ENCODE peak calls at places on chromosomes 2 and 18, in seven cellular contexts. One of them, this sample, is unnamed.

GRCh38 chr2:100407108-100407507 is 10.4 kb downstream of the CHST10 start:
- DNase-seq in Calu3: no peak
- DNase-seq in kidney epithelial cell: no peak
- DNase-seq in cardiac muscle cell: no peak
- DNase-seq in CD4-positive, alpha-beta T cell: no peak
- DNase-seq in astrocyte: no peak
- DNase-seq in BJ: no peak
- DNase-seq in this sample: no peak

GRCh38 chr2:149422337-149422990 is 92.1 kb downstream of the LYPD6 start:
- DNase-seq in astrocyte: peak
- DNase-seq in Calu3: peak
- DNase-seq in kidney epithelial cell: peak
- DNase-seq in BJ: peak
- DNase-seq in CD4-positive, alpha-beta T cell: no peak
- DNase-seq in cardiac muscle cell: peak
- DNase-seq in this sample: no peak

GRCh38 chr18:49768051-49768391 is 45.3 kb downstream of the ACAA2 start:
- DNase-seq in astrocyte: peak
- DNase-seq in BJ: no peak
- DNase-seq in kidney epithelial cell: no peak
- DNase-seq in CD4-positive, alpha-beta T cell: no peak
- DNase-seq in Calu3: peak
- DNase-seq in cardiac muscle cell: peak
- DNase-seq in this sample: peak

GRCh38 chr2:19868705-19869550 is 32.9 kb downstream of the TTC32 start:
- DNase-seq in CD4-positive, alpha-beta T cell: peak
- DNase-seq in astrocyte: no peak
- DNase-seq in Calu3: peak
- DNase-seq in BJ: no peak
- DNase-seq in kidney epithelial cell: no peak
- DNase-seq in cardiac muscle cell: peak
- DNase-seq in this sample: peak

GRCh38 chr2:85584857-85585780 is 888 bp downstream of the VAMP5 start:
- DNase-seq in kidney epithelial cell: no peak
- DNase-seq in BJ: no peak
- DNase-seq in CD4-positive, alpha-beta T cell: no peak
- DNase-seq in cardiac muscle cell: peak
- DNase-seq in astrocyte: peak
- DNase-seq in Calu3: peak
- DNase-seq in this sample: peak

GRCh38 chr2:72835403-72835802 is 9.6 kb upstream of the EXOC6B start:
- DNase-seq in Calu3: no peak
- DNase-seq in kidney epithelial cell: no peak
- DNase-seq in cardiac muscle cell: no peak
- DNase-seq in CD4-positive, alpha-beta T cell: no peak
- DNase-seq in astrocyte: no peak
- DNase-seq in BJ: no peak
- DNase-seq in this sample: no peak

GRCh38 chr18:31687016-31687415 is 2.6 kb upstream of the B4GALT6 start:
- DNase-seq in kidney epithelial cell: no peak
- DNase-seq in Calu3: no peak
- DNase-seq in BJ: no peak
- DNase-seq in astrocyte: no peak
- DNase-seq in CD4-positive, alpha-beta T cell: no peak
- DNase-seq in cardiac muscle cell: no peak
- DNase-seq in this sample: no peak

GRCh38 chr2:18299423-18300212 is 260.8 kb downstream of the RDH14 start:
- DNase-seq in CD4-positive, alpha-beta T cell: no peak
- DNase-seq in cardiac muscle cell: peak
- DNase-seq in astrocyte: peak
- DNase-seq in kidney epithelial cell: peak
- DNase-seq in Calu3: peak
- DNase-seq in BJ: peak
- DNase-seq in this sample: peak

GRCh38 chr2:239570216-239570925 is 169.6 kb upstream of the HDAC4 start:
- DNase-seq in Calu3: no peak
- DNase-seq in astrocyte: no peak
- DNase-seq in CD4-positive, alpha-beta T cell: no peak
- DNase-seq in cardiac muscle cell: no peak
- DNase-seq in BJ: no peak
- DNase-seq in kidney epithelial cell: no peak
- DNase-seq in this sample: no peak

GRCh38 chr2:112189001-112189556 is 50.9 kb downstream of the FBLN7 start:
- DNase-seq in BJ: no peak
- DNase-seq in CD4-positive, alpha-beta T cell: no peak
- DNase-seq in cardiac muscle cell: no peak
- DNase-seq in Calu3: no peak
- DNase-seq in astrocyte: no peak
- DNase-seq in kidney epithelial cell: no peak
- DNase-seq in this sample: no peak

GRCh38 chr2:131044757-131045150 is 48.5 kb downstream of the FAM168B start:
- DNase-seq in cardiac muscle cell: no peak
- DNase-seq in astrocyte: no peak
- DNase-seq in Calu3: no peak
- DNase-seq in kidney epithelial cell: no peak
- DNase-seq in CD4-positive, alpha-beta T cell: no peak
- DNase-seq in BJ: no peak
- DNase-seq in this sample: no peak

GRCh38 chr18:34873966-34874365 is 163.9 kb downstream of the DTNA start:
- DNase-seq in CD4-positive, alpha-beta T cell: no peak
- DNase-seq in kidney epithelial cell: no peak
- DNase-seq in Calu3: no peak
- DNase-seq in cardiac muscle cell: no peak
- DNase-seq in BJ: no peak
- DNase-seq in astrocyte: peak
- DNase-seq in this sample: no peak

GRCh38 chr2:202831241-202831997 is 40.1 kb downstream of the ICA1L start:
- DNase-seq in astrocyte: peak
- DNase-seq in BJ: no peak
- DNase-seq in cardiac muscle cell: peak
- DNase-seq in CD4-positive, alpha-beta T cell: peak
- DNase-seq in Calu3: peak
- DNase-seq in kidney epithelial cell: no peak
- DNase-seq in this sample: peak

GRCh38 chr2:201938816-201939180 is 94.9 kb upstream of the FZD7 start:
- DNase-seq in astrocyte: no peak
- DNase-seq in CD4-positive, alpha-beta T cell: no peak
- DNase-seq in kidney epithelial cell: no peak
- DNase-seq in BJ: no peak
- DNase-seq in Calu3: no peak
- DNase-seq in cardiac muscle cell: no peak
- DNase-seq in this sample: no peak

GRCh38 chr2:120964819-120965218 is 229.2 kb downstream of the GLI2 start:
- DNase-seq in Calu3: no peak
- DNase-seq in BJ: peak
- DNase-seq in astrocyte: peak
- DNase-seq in kidney epithelial cell: no peak
- DNase-seq in cardiac muscle cell: peak
- DNase-seq in CD4-positive, alpha-beta T cell: no peak
- DNase-seq in this sample: no peak

GRCh38 chr18:56315363-56315762 is 323.0 kb downstream of the TXNL1 start:
- DNase-seq in Calu3: no peak
- DNase-seq in cardiac muscle cell: peak
- DNase-seq in CD4-positive, alpha-beta T cell: no peak
- DNase-seq in kidney epithelial cell: no peak
- DNase-seq in astrocyte: peak
- DNase-seq in BJ: peak
- DNase-seq in this sample: no peak

GRCh38 chr2:39871291-39871761 is 92.3 kb upstream of the THUMPD2 start:
- DNase-seq in kidney epithelial cell: peak
- DNase-seq in astrocyte: peak
- DNase-seq in CD4-positive, alpha-beta T cell: no peak
- DNase-seq in BJ: peak
- DNase-seq in Calu3: no peak
- DNase-seq in cardiac muscle cell: peak
- DNase-seq in this sample: no peak

GRCh38 chr2:187003611-187004010 is 154.6 kb upstream of the ZSWIM2 start:
- DNase-seq in kidney epithelial cell: no peak
- DNase-seq in CD4-positive, alpha-beta T cell: no peak
- DNase-seq in cardiac muscle cell: peak
- DNase-seq in astrocyte: no peak
- DNase-seq in Calu3: no peak
- DNase-seq in BJ: no peak
- DNase-seq in this sample: no peak

GRCh38 chr18:72811047-72811446 is 56.7 kb downstream of the NETO1 start:
- DNase-seq in CD4-positive, alpha-beta T cell: no peak
- DNase-seq in astrocyte: no peak
- DNase-seq in Calu3: no peak
- DNase-seq in kidney epithelial cell: no peak
- DNase-seq in BJ: no peak
- DNase-seq in cardiac muscle cell: no peak
- DNase-seq in this sample: no peak

GRCh38 chr2:113707106-113707505 is 49.3 kb downstream of the SLC35F5 start:
- DNase-seq in BJ: no peak
- DNase-seq in Calu3: no peak
- DNase-seq in CD4-positive, alpha-beta T cell: no peak
- DNase-seq in cardiac muscle cell: peak
- DNase-seq in astrocyte: no peak
- DNase-seq in kidney epithelial cell: no peak
- DNase-seq in this sample: no peak

GRCh38 chr2:217980036-217980435 is 22.8 kb downstream of the TNS1 start:
- DNase-seq in BJ: no peak
- DNase-seq in CD4-positive, alpha-beta T cell: no peak
- DNase-seq in astrocyte: no peak
- DNase-seq in cardiac muscle cell: no peak
- DNase-seq in kidney epithelial cell: no peak
- DNase-seq in Calu3: no peak
- DNase-seq in this sample: no peak

GRCh38 chr2:72211777-72212515 is 64.3 kb upstream of the CYP26B1 start:
- DNase-seq in kidney epithelial cell: peak
- DNase-seq in cardiac muscle cell: peak
- DNase-seq in Calu3: no peak
- DNase-seq in BJ: no peak
- DNase-seq in CD4-positive, alpha-beta T cell: no peak
- DNase-seq in astrocyte: peak
- DNase-seq in this sample: no peak

GRCh38 chr2:128727914-128728313 is 409.2 kb upstream of the HS6ST1 start:
- DNase-seq in BJ: peak
- DNase-seq in kidney epithelial cell: no peak
- DNase-seq in Calu3: no peak
- DNase-seq in cardiac muscle cell: peak
- DNase-seq in astrocyte: peak
- DNase-seq in CD4-positive, alpha-beta T cell: no peak
- DNase-seq in this sample: no peak

GRCh38 chr2:54471221-54471711 is 15.1 kb downstream of the SPTBN1 start:
- DNase-seq in BJ: peak
- DNase-seq in cardiac muscle cell: peak
- DNase-seq in Calu3: peak
- DNase-seq in kidney epithelial cell: peak
- DNase-seq in astrocyte: peak
- DNase-seq in CD4-positive, alpha-beta T cell: no peak
- DNase-seq in this sample: no peak
- TF ChIP-seq CTCF in BJ: no peak
- TF ChIP-seq CTCF in cardiac muscle cell: no peak
- TF ChIP-seq CTCF in Calu3: no peak
- TF ChIP-seq CTCF in kidney epithelial cell: no peak
- TF ChIP-seq CTCF in astrocyte: no peak
- TF ChIP-seq CTCF in CD4-positive, alpha-beta T cell: no peak
- TF ChIP-seq CTCF in this sample: no peak

GRCh38 chr2:60440761-60441160 is 112.7 kb downstream of the BCL11A start:
- DNase-seq in CD4-positive, alpha-beta T cell: no peak
- DNase-seq in kidney epithelial cell: no peak
- DNase-seq in astrocyte: no peak
- DNase-seq in cardiac muscle cell: no peak
- DNase-seq in BJ: no peak
- DNase-seq in Calu3: no peak
- DNase-seq in this sample: no peak

GRCh38 chr2:60438136-60438535 is 115.3 kb downstream of the BCL11A start:
- DNase-seq in kidney epithelial cell: no peak
- DNase-seq in Calu3: peak
- DNase-seq in BJ: no peak
- DNase-seq in CD4-positive, alpha-beta T cell: no peak
- DNase-seq in cardiac muscle cell: no peak
- DNase-seq in astrocyte: no peak
- DNase-seq in this sample: no peak

GRCh38 chr2:60440080-60440753 is 113.2 kb downstream of the BCL11A start:
- DNase-seq in cardiac muscle cell: no peak
- DNase-seq in Calu3: no peak
- DNase-seq in kidney epithelial cell: no peak
- DNase-seq in BJ: no peak
- DNase-seq in astrocyte: no peak
- DNase-seq in CD4-positive, alpha-beta T cell: no peak
- DNase-seq in this sample: no peak

GRCh38 chr2:60438653-60439052 is 114.8 kb downstream of the BCL11A start:
- DNase-seq in CD4-positive, alpha-beta T cell: no peak
- DNase-seq in Calu3: no peak
- DNase-seq in kidney epithelial cell: no peak
- DNase-seq in astrocyte: no peak
- DNase-seq in cardiac muscle cell: no peak
- DNase-seq in BJ: no peak
- DNase-seq in this sample: no peak

GRCh38 chr2:60439219-60439974 is 114.1 kb downstream of the BCL11A start:
- DNase-seq in BJ: no peak
- DNase-seq in CD4-positive, alpha-beta T cell: no peak
- DNase-seq in astrocyte: no peak
- DNase-seq in Calu3: peak
- DNase-seq in kidney epithelial cell: no peak
- DNase-seq in cardiac muscle cell: peak
- DNase-seq in this sample: peak
- TF ChIP-seq CTCF in BJ: peak
- TF ChIP-seq CTCF in CD4-positive, alpha-beta T cell: no peak
- TF ChIP-seq CTCF in astrocyte: peak
- TF ChIP-seq CTCF in Calu3: peak
- TF ChIP-seq CTCF in kidney epithelial cell: peak
- TF ChIP-seq CTCF in cardiac muscle cell: peak
- TF ChIP-seq CTCF in this sample: peak

GRCh38 chr2:237968048-237968862 is 1.4 kb downstream of the UBE2F start:
- DNase-seq in cardiac muscle cell: peak
- DNase-seq in BJ: peak
- DNase-seq in Calu3: no peak
- DNase-seq in kidney epithelial cell: peak
- DNase-seq in astrocyte: peak
- DNase-seq in CD4-positive, alpha-beta T cell: peak
- DNase-seq in this sample: no peak
- TF ChIP-seq CTCF in cardiac muscle cell: no peak
- TF ChIP-seq CTCF in BJ: no peak
- TF ChIP-seq CTCF in Calu3: no peak
- TF ChIP-seq CTCF in kidney epithelial cell: no peak
- TF ChIP-seq CTCF in astrocyte: no peak
- TF ChIP-seq CTCF in CD4-positive, alpha-beta T cell: no peak
- TF ChIP-seq CTCF in this sample: no peak

DNA sequence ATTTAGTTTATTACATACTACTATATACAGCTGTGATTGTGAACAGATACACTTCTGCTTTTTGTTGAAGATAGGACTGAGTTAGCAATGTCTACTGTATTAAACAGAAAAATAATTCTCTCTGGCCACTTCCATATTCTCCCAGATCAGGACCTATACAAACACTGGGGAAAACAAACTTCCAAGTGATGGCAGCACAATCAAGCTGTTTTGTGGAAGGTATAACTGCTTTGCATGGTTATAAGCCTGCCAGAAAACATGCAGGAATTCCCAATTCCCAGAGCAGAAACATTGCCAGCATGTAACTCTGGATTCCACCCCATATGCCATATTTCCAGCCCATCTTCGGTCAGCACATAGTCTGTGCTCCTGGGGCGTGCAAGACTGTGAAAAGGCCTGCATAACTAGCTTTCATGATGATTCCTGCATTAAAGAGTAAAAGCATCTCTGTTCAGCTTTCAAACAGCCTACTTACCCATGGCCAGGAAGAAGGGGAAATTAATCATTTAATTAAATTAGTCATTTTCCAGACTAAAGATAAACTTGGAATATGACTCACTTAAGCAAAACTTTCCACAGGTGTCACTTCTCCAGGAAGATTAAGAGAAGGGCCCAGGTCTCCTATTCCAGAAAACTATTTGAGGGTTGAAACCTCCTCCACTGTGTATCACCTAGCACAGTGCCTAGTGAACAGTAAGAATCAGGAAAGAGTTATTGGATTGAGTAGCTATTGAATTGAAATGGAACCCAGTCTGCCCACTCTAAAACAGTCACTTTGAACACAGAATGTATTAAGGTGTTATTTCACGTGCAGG is 280.5 kb downstream of the NRXN1 start:
- DNase-seq in BJ: no peak
- DNase-seq in astrocyte: peak
- DNase-seq in CD4-positive, alpha-beta T cell: no peak
- DNase-seq in cardiac muscle cell: peak
- DNase-seq in kidney epithelial cell: no peak
- DNase-seq in Calu3: no peak
- DNase-seq in this sample: no peak
- TF ChIP-seq CTCF in BJ: no peak
- TF ChIP-seq CTCF in astrocyte: no peak
- TF ChIP-seq CTCF in CD4-positive, alpha-beta T cell: no peak
- TF ChIP-seq CTCF in cardiac muscle cell: no peak
- TF ChIP-seq CTCF in kidney epithelial cell: no peak
- TF ChIP-seq CTCF in Calu3: no peak
- TF ChIP-seq CTCF in this sample: no peak